ENCODE peak calls at places on chromosome 3, in eight cellular contexts. W is activated T-cell treated with anti-CD3 and anti-CD28 coated beads for 24 hours, M is astrocyte of the spinal cord, B is progenitor cell of endocrine pancreas, Z is AG20443, S is LoVo, U is RCC 7860, H is AML-193. Y is an unnamed sample.

GRCh38 chr3:37024092-37024491 is 30.8 kb downstream of the MLH1 start:
- DNase-seq in Z (peak), M (peak), S (no peak), W (no peak), H (peak), B (no peak), U (peak), Y (no peak)

GRCh38 chr3:135000465-135000864 is 205.4 kb downstream of the EPHB1 start:
- DNase-seq in M (no peak), S (no peak), Z (no peak), B (no peak), W (no peak), H (no peak), U (no peak), Y (no peak)

GRCh38 chr3:126982125-126982521 is 792 bp upstream of the PLXNA1 start:
- DNase-seq in M (peak), U (no peak), H (no peak), W (peak), B (no peak), Z (no peak), S (no peak), Y (no peak)

GRCh38 chr3:42473083-42473932 is 29.1 kb upstream of the VIPR1 start:
- DNase-seq in Z (peak), M (no peak), W (no peak), U (no peak), S (no peak), H (no peak), B (no peak), Y (no peak)

GRCh38 chr3:157540656-157541055 is 37.4 kb upstream of the VEPH1 start:
- DNase-seq in W (no peak), H (no peak), U (no peak), M (no peak), S (no peak), B (no peak), Z (no peak), Y (no peak)

GRCh38 chr3:8712045-8712870 is 21.3 kb upstream of the CAV3 start:
- DNase-seq in W (no peak), M (peak), S (peak), H (no peak), Z (peak), U (peak), B (no peak), Y (no peak)

GRCh38 chr3:68614087-68614486 is 318.3 kb downstream of the TAFA4 start:
- DNase-seq in H (no peak), U (no peak), W (no peak), M (no peak), S (no peak), B (no peak), Z (no peak), Y (no peak)

GRCh38 chr3:123723527-123724168 is 138.8 kb upstream of the HACD2 start:
- DNase-seq in W (peak), B (peak), H (peak), Z (peak), M (peak), U (peak), S (peak), Y (peak)

GRCh38 chr3:125611908-125612307 is 16.6 kb upstream of the OSBPL11 start:
- DNase-seq in U (no peak), W (no peak), Z (no peak), B (no peak), H (no peak), S (no peak), M (no peak), Y (no peak)

GRCh38 chr3:141412087-141412935 is 44.0 kb downstream of the ZBTB38 start:
- DNase-seq in U (no peak), B (no peak), M (peak), S (peak), W (peak), H (no peak), Z (peak), Y (peak)

GRCh38 chr3:128382221-128382807 is 84.4 kb downstream of the DNAJB8 start:
- DNase-seq in B (no peak), Z (no peak), H (no peak), U (no peak), W (no peak), M (no peak), S (peak), Y (no peak)

GRCh38 chr3:14725015-14725431 is 50.1 kb downstream of the C3orf20 start:
- DNase-seq in M (no peak), Z (peak), U (no peak), B (no peak), W (no peak), S (peak), H (no peak), Y (no peak)

GRCh38 chr3:38576131-38577088 is 73.1 kb downstream of the SCN5A start:
- DNase-seq in H (no peak), Z (no peak), M (no peak), W (no peak), U (no peak), S (no peak), B (peak), Y (no peak)

GRCh38 chr3:60660026-60660425 is 591.2 kb downstream of the FHIT start:
- DNase-seq in Z (no peak), H (no peak), B (no peak), W (no peak), U (no peak), S (no peak), M (no peak), Y (no peak)

GRCh38 chr3:9704343-9705322 is 1.0 kb downstream of the CPNE9 start:
- DNase-seq in U (no peak), S (peak), H (no peak), Z (peak), W (no peak), B (peak), M (no peak), Y (no peak)

GRCh38 chr3:178785961-178786360 is 249.7 kb downstream of the KCNMB2 start:
- DNase-seq in B (no peak), Z (no peak), U (no peak), M (peak), S (no peak), W (no peak), H (no peak), Y (no peak)

GRCh38 chr3:143972155-143972494 is 502 bp downstream of the DIPK2A start:
- DNase-seq in H (no peak), W (peak), S (no peak), U (no peak), Z (no peak), M (peak), B (no peak), Y (no peak)

GRCh38 chr3:71582612-71583568 is 638 bp downstream of the FOXP1 start:
- DNase-seq in B (peak), U (peak), M (peak), Z (peak), H (peak), W (peak), S (peak), Y (peak)

GRCh38 chr3:59877263-59877662 is 827.4 kb upstream of the CFAP20DC start:
- DNase-seq in S (no peak), Z (no peak), B (no peak), M (no peak), H (no peak), W (no peak), U (no peak), Y (no peak)

GRCh38 chr3:38129058-38129457 is 7.9 kb downstream of the ACAA1 start:
- DNase-seq in H (no peak), Z (no peak), B (no peak), M (no peak), S (no peak), U (no peak), W (no peak), Y (no peak)

GRCh38 chr3:15631426-15632211 is 30.1 kb downstream of the BTD start:
- DNase-seq in U (no peak), M (no peak), Z (no peak), S (no peak), B (no peak), W (no peak), H (no peak), Y (no peak)

GRCh38 chr3:182910939-182911781 is 69.2 kb downstream of the DCUN1D1 start:
- DNase-seq in H (no peak), B (no peak), S (no peak), U (no peak), W (no peak), Z (no peak), M (no peak), Y (no peak)

GRCh38 chr3:8767667-8768363 is 1.6 kb downstream of the OXTR start:
- DNase-seq in W (no peak), B (peak), Z (peak), S (no peak), H (no peak), M (no peak), U (no peak), Y (no peak)

GRCh38 chr3:14371573-14372474 is 30.6 kb upstream of the SLC6A6 start:
- DNase-seq in U (peak), W (no peak), M (peak), B (no peak), S (peak), Z (peak), H (peak), Y (no peak)

GRCh38 chr3:9192238-9192637 is 57.2 kb downstream of the SRGAP3 start:
- DNase-seq in Z (no peak), B (no peak), S (no peak), W (no peak), H (no peak), U (no peak), M (no peak), Y (no peak)